ENCODE peak calls at places on chromosomes 6 and 20, in six cellular contexts. A is H1, V is breast epithelium, Z is uterus, X is HCT116, O is A549. W is an unnamed sample.
A peak's percentile ranks its signal among the peaks of the same experiment; 100 is the strongest.

GRCh38 chr6:137051790-137052472 is 7.2 kb upstream of the IL20RA start:
- DNase-seq in Z (no peak), O (no peak), V (no peak), X (peak; percentile 52), A (no peak), W (no peak)

GRCh38 chr6:73505142-73505541 is 15.7 kb downstream of the EEF1A1 start:
- DNase-seq in A (no peak), V (no peak), O (no peak), Z (no peak), X (no peak), W (no peak)

GRCh38 chr6:100099189-100100074 is 105.4 kb upstream of the MCHR2 start:
- DNase-seq in O (peak; percentile 20), X (peak; percentile 16), A (no peak), V (no peak), Z (no peak), W (no peak)

GRCh38 chr6:144528605-144529425 is 243.7 kb downstream of the UTRN start:
- DNase-seq in A (no peak), O (no peak), V (no peak), X (no peak), Z (no peak), W (no peak)

GRCh38 chr6:116691154-116691553 is 10.1 kb downstream of the KPNA5 start:
- DNase-seq in V (no peak), O (no peak), A (no peak), X (no peak), Z (no peak), W (no peak)

GRCh38 chr6:131073577-131073976 is 10.5 kb upstream of the EPB41L2 start:
- DNase-seq in V (no peak), O (no peak), Z (no peak), X (no peak), A (no peak), W (no peak)

GRCh38 chr20:59006864-59007757 is at the start of gene CTSZ:
- DNase-seq in Z (peak; percentile 54), A (peak; percentile 76), O (peak; percentile 32), X (no peak), V (no peak), W (peak; percentile 54)

GRCh38 chr20:5488823-5489222 is 172.1 kb upstream of the PROKR2 start:
- DNase-seq in V (no peak), A (no peak), O (no peak), X (no peak), Z (no peak), W (no peak)

GRCh38 chr6:21046276-21046675 is 512.0 kb downstream of the CDKAL1 start:
- DNase-seq in O (no peak), V (no peak), A (no peak), X (no peak), Z (no peak), W (no peak)

GRCh38 chr6:147506704-147507114 is 1.8 kb upstream of the SAMD5 start:
- DNase-seq in A (peak; percentile 88), X (no peak), V (peak; percentile 52), Z (peak; percentile 66), O (peak; percentile 55), W (peak; percentile 57)

GRCh38 chr20:51584116-51584515 is 41.6 kb upstream of the NFATC2 start:
- DNase-seq in X (no peak), Z (no peak), V (no peak), O (no peak), A (no peak), W (no peak)

GRCh38 chr6:153595903-153596302 is 443.1 kb upstream of the OPRM1 start:
- DNase-seq in X (no peak), V (no peak), Z (no peak), A (no peak), O (no peak), W (no peak)

GRCh38 chr20:38217791-38218565 is 42.6 kb downstream of the KIAA1755 start:
- DNase-seq in A (no peak), V (no peak), X (peak; percentile 36), Z (peak; percentile 78), O (peak; percentile 77), W (no peak)

GRCh38 chr20:52965380-52965779 is 6.8 kb upstream of the TSHZ2 start:
- DNase-seq in V (no peak), A (no peak), Z (no peak), X (no peak), O (no peak), W (no peak)

DNA sequence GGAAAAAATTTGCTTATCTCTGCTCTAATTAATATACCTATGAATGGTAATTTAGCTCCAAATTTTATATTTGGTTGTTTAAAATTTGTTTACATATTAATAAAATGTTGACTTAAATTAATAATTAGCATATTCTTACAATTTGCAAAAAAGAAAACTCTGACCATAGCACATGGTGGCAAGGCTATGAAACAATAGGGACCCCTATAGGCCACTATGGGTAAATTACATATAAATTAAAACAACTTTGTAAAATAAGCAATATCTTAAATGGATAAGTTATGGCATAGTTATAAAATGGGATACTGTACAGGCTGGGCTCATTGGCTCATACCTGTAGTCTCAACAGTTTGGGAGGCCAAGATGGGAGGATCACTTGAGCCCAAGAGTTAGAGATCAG is 76.0 kb downstream of the MKKS start:
- DNase-seq in V (no peak), O (peak; percentile 29), Z (no peak), A (no peak), X (no peak), W (no peak)
- TF ChIP-seq CTCF in V (no peak), O (peak; percentile 22), Z (no peak), A (peak; percentile 29), X (peak; percentile 58), W (no peak)

GRCh38 chr20:64023278-64024140 is 12.5 kb upstream of the C20orf204 start:
- DNase-seq in X (no peak), O (no peak), Z (no peak), V (no peak), A (no peak), W (no peak)
- TF ChIP-seq POLR2A in X (no peak), O (no peak), Z (no peak), V (no peak), A (no peak), W (no peak)

DNA sequence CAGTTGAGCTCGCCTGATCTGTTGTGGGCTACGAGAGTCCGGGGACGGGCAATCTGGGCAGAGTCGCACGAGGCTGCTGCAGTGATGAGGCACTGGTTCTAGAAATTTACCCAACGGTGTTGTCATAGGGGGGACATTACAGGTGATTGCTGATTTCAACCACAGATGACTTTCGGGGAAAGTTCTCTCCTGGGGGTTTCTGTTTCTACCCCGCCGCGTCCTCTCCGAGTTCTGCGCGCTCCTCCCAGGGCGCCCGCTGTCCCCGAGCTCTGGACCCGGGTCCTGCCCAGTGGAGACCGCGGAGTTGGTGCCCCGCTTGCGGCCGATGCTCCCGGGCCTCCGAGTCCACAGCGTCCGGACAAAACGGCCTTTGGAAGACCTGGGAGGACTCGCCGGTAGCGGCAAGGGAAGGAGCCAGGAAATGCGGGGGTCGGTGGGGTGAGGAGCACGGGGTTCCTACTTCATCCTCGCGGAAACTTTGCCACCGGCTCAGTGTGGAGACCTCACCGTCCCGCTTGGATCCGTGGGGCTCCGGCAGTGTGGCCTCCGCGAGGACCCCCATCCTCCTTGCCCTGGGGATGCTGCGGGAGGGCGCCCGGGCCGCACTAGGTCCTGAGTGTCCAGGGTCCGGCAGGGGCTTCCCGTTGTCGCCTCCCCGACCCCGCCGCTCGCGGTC is 12.3 kb upstream of the RAET1L start:
- DNase-seq in Z (no peak), V (no peak), A (peak; percentile 65), X (no peak), O (no peak), W (no peak)
- H3K27ac ChIP-seq in Z (no peak overlapping the region), V (no peak overlapping the region), A (no peak overlapping the region), X (no peak overlapping the region), O (no peak overlapping the region), W (no peak overlapping the region)

GRCh38 chr6:164150221-164150620 is 735.7 kb downstream of the QKI start:
- DNase-seq in V (no peak), X (no peak), O (no peak), A (no peak), Z (no peak), W (no peak)
- TF ChIP-seq CTCF in V (no peak), X (no peak), O (no peak), A (no peak), Z (no peak), W (no peak)

DNA sequence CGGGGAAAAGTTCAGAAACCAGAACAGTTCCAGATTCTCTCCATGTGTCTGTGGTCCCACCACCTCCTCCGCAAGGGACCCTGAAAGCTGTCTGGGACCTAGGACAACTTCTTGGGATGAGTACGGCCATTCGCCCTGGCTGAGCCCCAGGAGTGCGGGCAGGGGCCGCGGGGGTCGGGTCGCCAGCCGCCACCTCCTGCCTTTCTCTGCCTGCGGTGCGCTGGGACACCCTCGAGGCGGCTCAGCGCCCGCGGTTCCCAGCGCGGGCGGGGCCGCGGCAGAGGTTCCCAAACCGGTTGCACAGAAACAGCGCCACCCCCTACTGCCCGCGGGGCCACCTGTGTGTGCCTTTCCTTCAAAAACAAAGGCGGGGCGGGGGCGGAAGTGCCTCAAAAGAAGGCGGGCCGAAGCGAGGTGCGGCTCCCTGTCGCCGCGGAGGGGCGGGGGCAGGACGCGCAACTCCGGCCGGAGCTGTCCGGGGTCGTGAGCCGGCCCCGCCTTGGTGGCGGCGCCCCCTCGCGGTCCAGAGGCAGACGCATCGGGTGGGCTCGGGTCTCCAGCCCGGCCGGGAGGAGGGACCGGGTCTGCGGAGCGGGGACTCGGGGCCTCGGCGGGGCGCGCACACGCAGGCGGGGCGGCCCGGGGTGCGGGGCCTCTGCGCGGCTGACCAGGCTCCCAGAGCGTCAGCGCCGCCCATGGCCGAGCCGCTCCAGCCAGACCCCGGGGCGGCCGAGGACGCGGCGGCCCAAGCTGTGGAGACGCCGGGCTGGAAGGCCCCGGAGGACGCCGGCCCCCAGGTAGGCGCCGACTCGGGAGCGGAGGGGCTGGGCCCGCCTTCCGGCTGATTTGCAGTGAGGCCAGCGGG is at the start of gene HEBP2:
- DNase-seq in V (peak; percentile 97), O (peak; percentile 90), A (peak; percentile 97), Z (peak; percentile 92), X (peak; percentile 89), W (peak; percentile 93)
- TF ChIP-seq POLR2A in V (peak; percentile 58), O (peak; percentile 25), A (no peak), Z (peak; percentile 85), X (peak; percentile 39), W (peak; percentile 52)

GRCh38 chr6:106740287-106740686 is 110.9 kb downstream of the QRSL1 start:
- DNase-seq in O (no peak), A (no peak), X (no peak), Z (no peak), V (no peak), W (no peak)
- H3K27ac ChIP-seq in O (peak overlapping the region; percentile 67), A (no peak overlapping the region), X (no peak overlapping the region), Z (no peak overlapping the region), V (no peak overlapping the region), W (no peak overlapping the region)

GRCh38 chr6:28542440-28543293 is 17.0 kb downstream of the GPX5 start:
- DNase-seq in X (peak; percentile 90), O (peak; percentile 93), V (no peak), Z (peak; percentile 66), A (peak; percentile 88), W (peak; percentile 54)
- TF ChIP-seq CTCF in X (peak; percentile 74), O (peak; percentile 60), V (no peak), Z (peak; percentile 62), A (peak; percentile 98), W (no peak)

DNA sequence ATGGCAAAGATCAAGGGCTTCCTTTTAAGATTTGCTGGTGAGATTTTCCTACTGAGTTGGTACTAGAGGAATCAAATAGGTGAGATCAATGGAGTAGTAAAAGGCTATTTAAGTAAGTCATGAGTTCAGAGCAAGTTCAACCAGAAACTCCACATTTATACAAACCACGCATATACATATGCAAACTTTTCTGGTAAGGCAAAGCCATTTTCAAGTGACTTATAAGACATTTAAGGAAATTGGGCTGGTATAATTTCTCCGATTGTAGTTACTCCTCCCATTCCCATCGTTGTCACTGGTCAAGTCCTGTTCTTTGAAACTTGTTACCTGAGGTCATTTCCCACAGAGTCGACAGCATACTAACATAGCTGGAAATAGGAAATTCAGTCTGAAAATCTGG is 6.5 kb downstream of the PPP1R3G start:
- DNase-seq in O (no peak), X (no peak), Z (no peak), V (no peak), A (no peak), W (no peak)
- TF ChIP-seq POLR2A in O (no peak), X (no peak), Z (no peak), V (no peak), A (no peak), W (no peak)

W was measured in ovary.